ENCODE peak calls at places on chromosomes 12 and 14, in nine cellular contexts. One of them, this sample, is unnamed.

GRCh38 chr12:112347521-112347920 is 34.7 kb downstream of the HECTD4 start:
- DNase-seq in GM03348: peak
- DNase-seq in left ventricle myocardium inferior: no peak
- DNase-seq in mucosa of descending colon: no peak
- DNase-seq in neuronal stem cell: no peak
- DNase-seq in left ventricle myocardium superior: no peak
- DNase-seq in NCI-H1436: no peak
- DNase-seq in kidney epithelial cell: peak
- DNase-seq in fibroblast of gingiva: peak
- DNase-seq in this sample: no peak

GRCh38 chr14:24179294-24179960 is 7.5 kb downstream of the REC8 start:
- DNase-seq in mucosa of descending colon: no peak
- DNase-seq in left ventricle myocardium inferior: no peak
- DNase-seq in GM03348: no peak
- DNase-seq in neuronal stem cell: no peak
- DNase-seq in NCI-H1436: no peak
- DNase-seq in kidney epithelial cell: no peak
- DNase-seq in left ventricle myocardium superior: no peak
- DNase-seq in fibroblast of gingiva: no peak
- DNase-seq in this sample: no peak

GRCh38 chr12:117968826-117969659 is at the start of gene KSR2:
- DNase-seq in left ventricle myocardium inferior: no peak
- DNase-seq in NCI-H1436: peak
- DNase-seq in neuronal stem cell: peak
- DNase-seq in kidney epithelial cell: peak
- DNase-seq in GM03348: peak
- DNase-seq in fibroblast of gingiva: peak
- DNase-seq in mucosa of descending colon: peak
- DNase-seq in left ventricle myocardium superior: no peak
- DNase-seq in this sample: peak

GRCh38 chr12:92786045-92786444 is 83.3 kb downstream of the PLEKHG7 start:
- DNase-seq in left ventricle myocardium superior: no peak
- DNase-seq in mucosa of descending colon: no peak
- DNase-seq in NCI-H1436: no peak
- DNase-seq in kidney epithelial cell: no peak
- DNase-seq in fibroblast of gingiva: peak
- DNase-seq in neuronal stem cell: no peak
- DNase-seq in left ventricle myocardium inferior: no peak
- DNase-seq in GM03348: peak
- DNase-seq in this sample: no peak

GRCh38 chr12:89781961-89782360 is 73.3 kb upstream of the ATP2B1 start:
- DNase-seq in NCI-H1436: no peak
- DNase-seq in left ventricle myocardium inferior: no peak
- DNase-seq in neuronal stem cell: no peak
- DNase-seq in mucosa of descending colon: no peak
- DNase-seq in kidney epithelial cell: no peak
- DNase-seq in left ventricle myocardium superior: no peak
- DNase-seq in fibroblast of gingiva: no peak
- DNase-seq in GM03348: no peak
- DNase-seq in this sample: no peak

GRCh38 chr12:28879379-28879778 is 269.7 kb upstream of the FAR2 start:
- DNase-seq in GM03348: no peak
- DNase-seq in kidney epithelial cell: no peak
- DNase-seq in NCI-H1436: no peak
- DNase-seq in neuronal stem cell: no peak
- DNase-seq in mucosa of descending colon: no peak
- DNase-seq in left ventricle myocardium superior: no peak
- DNase-seq in left ventricle myocardium inferior: no peak
- DNase-seq in fibroblast of gingiva: no peak
- DNase-seq in this sample: no peak

GRCh38 chr12:132465269-132466190 is 24.4 kb upstream of the FBRSL1 start:
- DNase-seq in left ventricle myocardium inferior: no peak
- DNase-seq in mucosa of descending colon: peak
- DNase-seq in kidney epithelial cell: no peak
- DNase-seq in neuronal stem cell: no peak
- DNase-seq in GM03348: no peak
- DNase-seq in left ventricle myocardium superior: no peak
- DNase-seq in NCI-H1436: no peak
- DNase-seq in fibroblast of gingiva: no peak
- DNase-seq in this sample: no peak

GRCh38 chr12:30874455-30875313 is 51.9 kb upstream of the TSPAN11 start:
- DNase-seq in NCI-H1436: peak
- DNase-seq in left ventricle myocardium superior: peak
- DNase-seq in kidney epithelial cell: no peak
- DNase-seq in mucosa of descending colon: no peak
- DNase-seq in fibroblast of gingiva: no peak
- DNase-seq in left ventricle myocardium inferior: peak
- DNase-seq in neuronal stem cell: no peak
- DNase-seq in GM03348: no peak
- DNase-seq in this sample: no peak

GRCh38 chr12:94379479-94380113 is 80.1 kb downstream of the CEP83 start:
- DNase-seq in left ventricle myocardium inferior: no peak
- DNase-seq in neuronal stem cell: no peak
- DNase-seq in GM03348: no peak
- DNase-seq in NCI-H1436: no peak
- DNase-seq in kidney epithelial cell: no peak
- DNase-seq in left ventricle myocardium superior: no peak
- DNase-seq in fibroblast of gingiva: no peak
- DNase-seq in mucosa of descending colon: no peak
- DNase-seq in this sample: no peak

GRCh38 chr12:104952816-104953215 is 5.3 kb downstream of the SLC41A2 start:
- DNase-seq in left ventricle myocardium superior: no peak
- DNase-seq in NCI-H1436: no peak
- DNase-seq in kidney epithelial cell: no peak
- DNase-seq in fibroblast of gingiva: no peak
- DNase-seq in neuronal stem cell: no peak
- DNase-seq in GM03348: no peak
- DNase-seq in mucosa of descending colon: no peak
- DNase-seq in left ventricle myocardium inferior: no peak
- DNase-seq in this sample: no peak

GRCh38 chr12:2636741-2637140 is 158.0 kb upstream of the FKBP4 start:
- DNase-seq in neuronal stem cell: no peak
- DNase-seq in mucosa of descending colon: no peak
- DNase-seq in NCI-H1436: no peak
- DNase-seq in left ventricle myocardium inferior: no peak
- DNase-seq in left ventricle myocardium superior: no peak
- DNase-seq in GM03348: no peak
- DNase-seq in kidney epithelial cell: no peak
- DNase-seq in fibroblast of gingiva: no peak
- DNase-seq in this sample: no peak